ENCODE peak calls at places on chromosomes 7 and 10, in five cellular contexts. S is heart left ventricle, J is tibial nerve, U is ovary, R is suprapubic skin. X is an unnamed sample.

GRCh38 chr7:79528421-79528820 is 75.0 kb upstream of the MAGI2 start:
- DNase-seq in R (no peak), S (no peak), U (no peak), J (no peak), X (no peak)

GRCh38 chr10:47379445-47379785 is 4.7 kb downstream of the ZNF488 start:
- DNase-seq in R (no peak), U (no peak), S (no peak), J (no peak), X (peak)

GRCh38 chr7:110442386-110442837 is 648.5 kb upstream of the LRRN3 start:
- DNase-seq in J (no peak), R (no peak), U (no peak), S (no peak), X (no peak)

GRCh38 chr7:10685040-10685439 is 288.6 kb upstream of the PHF14 start:
- DNase-seq in R (no peak), S (no peak), J (no peak), U (no peak), X (no peak)

GRCh38 chr7:136709876-136710275 is 158.6 kb upstream of the CHRM2 start:
- DNase-seq in S (no peak), R (no peak), U (no peak), J (no peak), X (no peak)

GRCh38 chr7:50710441-50711154 is 72.1 kb downstream of the GRB10 start:
- DNase-seq in J (no peak), R (no peak), S (no peak), U (no peak), X (no peak)

GRCh38 chr10:48785796-48786195 is 101.1 kb downstream of the WDFY4 start:
- DNase-seq in S (no peak), U (no peak), R (no peak), J (no peak), X (no peak)

GRCh38 chr10:7950981-7951847 is 103.3 kb upstream of the GATA3 start:
- DNase-seq in J (no peak), R (no peak), U (no peak), S (no peak), X (no peak)

GRCh38 chr10:22927661-22928403 is at the start of gene ARMC3:
- DNase-seq in J (no peak), S (peak), R (peak), U (peak), X (peak)

GRCh38 chr7:2063562-2064360 is 169.0 kb downstream of the MAD1L1 start:
- DNase-seq in J (no peak), U (no peak), R (no peak), S (no peak), X (no peak)

GRCh38 chr10:48390933-48391845 is 84.7 kb downstream of the MAPK8 start:
- DNase-seq in S (no peak), U (no peak), R (no peak), J (no peak), X (no peak)

GRCh38 chr10:36385693-36386092 is 739.7 kb upstream of the ANKRD30A start:
- DNase-seq in R (no peak), J (no peak), S (no peak), U (no peak), X (no peak)

GRCh38 chr7:41148521-41148951 is 554.4 kb downstream of the INHBA start:
- DNase-seq in S (no peak), U (no peak), R (no peak), J (no peak), X (no peak)

GRCh38 chr10:95247200-95247880 is 43.5 kb downstream of the PDLIM1 start:
- DNase-seq in U (no peak), R (no peak), S (no peak), J (no peak), X (no peak)

GRCh38 chr7:12888727-12889126 is 201.3 kb downstream of the ARL4A start:
- DNase-seq in U (no peak), R (no peak), S (no peak), J (no peak), X (no peak)

GRCh38 chr10:48839809-48840679 is 99.6 kb downstream of the LRRC18 start:
- DNase-seq in U (no peak), J (no peak), R (no peak), S (no peak), X (no peak)

GRCh38 chr10:43073721-43074120 is 3.1 kb upstream of the RET start:
- DNase-seq in S (peak), U (no peak), R (no peak), J (no peak), X (no peak)

GRCh38 chr10:93745411-93746065 is 12.2 kb upstream of the LGI1 start:
- DNase-seq in J (no peak), S (no peak), R (no peak), U (no peak), X (no peak)

GRCh38 chr7:128665057-128665456 is 7.0 kb upstream of the GARIN1A start:
- DNase-seq in S (no peak), R (no peak), J (no peak), U (no peak), X (no peak)

GRCh38 chr10:102752934-102753664 is 9.4 kb downstream of the WBP1L start:
- DNase-seq in U (peak), S (no peak), R (no peak), J (no peak), X (no peak)

GRCh38 chr7:7201583-7202374 is 19.4 kb downstream of the C1GALT1 start:
- DNase-seq in R (no peak), J (no peak), U (no peak), S (peak), X (no peak)

GRCh38 chr7:157302314-157302711 is 34.5 kb upstream of the DNAJB6 start:
- DNase-seq in R (no peak), U (no peak), S (peak), J (no peak), X (no peak)

GRCh38 chr7:774161-775109 is 47.4 kb upstream of the PRKAR1B start:
- DNase-seq in U (peak), J (no peak), R (no peak), S (no peak), X (no peak)

GRCh38 chr7:155965010-155965409 is 152.7 kb upstream of the SHH start:
- DNase-seq in S (no peak), R (no peak), U (no peak), J (no peak), X (peak)

GRCh38 chr10:21675157-21675796 is 141.2 kb downstream of the MLLT10 start:
- DNase-seq in J (no peak), R (no peak), U (no peak), S (no peak), X (no peak)

GRCh38 chr7:20402297-20403230 is 71.9 kb downstream of the ITGB8 start:
- DNase-seq in J (no peak), S (no peak), R (no peak), U (no peak), X (no peak)

GRCh38 chr7:33903770-33904679 is 1.3 kb upstream of the BMPER start:
- DNase-seq in S (peak), R (no peak), U (peak), J (peak), X (no peak)

GRCh38 chr10:132698211-132698751 is 87.7 kb downstream of the NKX6-2 start:
- DNase-seq in U (peak), R (peak), S (peak), J (no peak), X (no peak)

GRCh38 chr10:89556590-89556989 is 21.2 kb upstream of the SLC16A12 start:
- DNase-seq in U (no peak), J (no peak), R (no peak), S (no peak), X (no peak)

GRCh38 chr10:72351479-72351878 is 3.2 kb downstream of the DNAJB12 start:
- DNase-seq in S (no peak), U (no peak), J (no peak), R (no peak), X (no peak)

GRCh38 chr10:104907509-104907908 is 266.4 kb downstream of the SORCS3 start:
- DNase-seq in J (no peak), S (no peak), U (no peak), R (no peak), X (no peak)

GRCh38 chr7:2037301-2037804 is 195.4 kb downstream of the MAD1L1 start:
- DNase-seq in S (peak), U (no peak), R (peak), J (no peak), X (no peak)

GRCh38 chr10:96287392-96288105 is 16.2 kb upstream of the BLNK start:
- DNase-seq in S (no peak), R (no peak), U (no peak), J (no peak), X (no peak)

GRCh38 chr7:2626498-2627117 is 5.2 kb upstream of the TTYH3 start:
- DNase-seq in J (no peak), S (peak), U (peak), R (no peak), X (no peak)

DNA sequence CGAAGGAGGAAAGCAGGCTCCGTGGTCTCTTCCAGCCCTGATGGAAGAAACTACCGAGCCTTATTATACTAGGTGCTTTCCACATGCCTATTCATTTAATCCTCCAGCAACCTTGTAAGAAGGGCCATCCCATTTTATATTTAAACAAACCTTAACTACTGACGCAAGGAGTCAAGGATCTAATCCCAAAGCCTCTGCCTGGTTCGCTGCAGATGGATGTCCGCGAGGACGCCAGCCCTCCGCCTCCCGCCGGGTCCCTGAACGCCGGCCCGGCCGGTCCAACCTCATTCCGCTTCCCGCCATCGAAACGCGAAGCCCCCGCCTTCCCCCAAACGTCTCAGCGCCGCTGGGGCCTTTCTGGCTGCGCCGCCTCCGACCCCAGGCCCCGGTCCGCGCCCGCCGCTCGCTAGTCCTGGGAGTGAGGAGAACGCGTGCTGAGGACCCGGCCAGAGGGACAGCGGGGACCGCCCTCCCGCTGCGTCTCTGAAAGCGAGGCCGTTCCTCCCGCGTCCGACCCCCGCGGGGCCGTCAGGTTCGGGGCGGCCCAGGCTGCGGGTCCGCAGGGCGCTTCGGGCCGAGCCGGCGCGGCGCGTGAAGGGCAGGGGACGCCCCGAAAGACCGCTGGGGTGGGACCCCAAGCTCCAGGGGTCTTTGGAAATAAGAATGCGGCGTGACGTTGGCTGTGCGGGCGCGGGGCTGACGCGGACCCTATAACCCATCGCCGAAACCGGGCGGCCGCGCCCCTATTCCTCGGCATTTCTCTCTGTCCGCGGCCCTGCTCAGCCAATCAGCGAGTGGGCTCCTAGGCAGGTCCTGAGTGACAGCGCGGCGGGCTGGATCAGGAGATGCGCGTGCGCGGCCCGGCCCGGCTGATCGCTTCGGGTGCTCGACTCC is 448 bp upstream of the ATP6V0E2 start:
- DNase-seq in S (peak), J (peak), R (peak), U (peak), X (peak)
- TF ChIP-seq POLR2A in S (peak), J (peak), R (no peak), U (peak), X (no peak)

GRCh38 chr7:105881439-105881838 is 5.0 kb upstream of the ATXN7L1 start:
- DNase-seq in J (no peak), S (no peak), R (no peak), U (no peak), X (no peak)

GRCh38 chr7:105880571-105881330 is 4.4 kb upstream of the ATXN7L1 start:
- DNase-seq in U (no peak), S (no peak), R (no peak), J (no peak), X (no peak)

GRCh38 chr7:105877736-105878135 is 1.3 kb upstream of the ATXN7L1 start:
- DNase-seq in J (no peak), S (no peak), U (no peak), R (no peak), X (no peak)

GRCh38 chr7:105878746-105879605 is 2.6 kb upstream of the ATXN7L1 start:
- DNase-seq in J (no peak), U (no peak), S (no peak), R (no peak), X (no peak)

GRCh38 chr7:105879782-105880181 is 3.4 kb upstream of the ATXN7L1 start:
- DNase-seq in S (no peak), U (no peak), J (no peak), R (no peak), X (no peak)
- H3K4me3 ChIP-seq in S (no peak), U (no peak), J (no peak), R (no peak), X (no peak)

GRCh38 chr10:98858525-98858924 is 377.1 kb downstream of the HPSE2 start:
- DNase-seq in U (no peak), R (no peak), S (no peak), J (no peak), X (no peak)
- TF ChIP-seq CTCF in U (no peak), R (no peak), S (no peak), J (no peak), X (no peak)

DNA sequence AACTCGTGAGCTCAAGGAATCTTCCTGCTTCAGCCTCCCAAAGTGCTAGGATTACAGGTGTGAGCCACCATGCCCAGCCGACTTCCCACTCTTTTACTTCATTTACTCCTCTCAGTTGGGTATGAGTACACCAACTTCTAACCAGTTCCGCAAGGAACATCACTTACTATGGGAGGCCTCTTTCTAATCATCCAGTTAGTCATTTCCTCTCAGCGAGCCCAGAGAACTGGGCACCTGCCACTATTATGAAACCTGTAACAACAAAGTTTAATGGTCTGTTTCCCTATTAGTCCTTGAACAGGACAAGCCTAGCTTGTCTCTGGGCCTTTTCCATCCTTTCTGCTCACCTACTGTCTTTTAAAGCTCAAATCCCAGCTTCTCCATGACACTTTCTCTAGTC is 88.8 kb downstream of the DNMBP start:
- DNase-seq in U (no peak), R (no peak), J (no peak), S (no peak), X (no peak)
- TF ChIP-seq POLR2A in U (no peak), R (no peak), J (no peak), S (no peak), X (no peak)

X was measured in lower leg skin.